ENCODE peak calls at places on chromosomes 7 and 10, in nine cellular contexts. One of them, this sample, is unnamed.
A peak's percentile ranks its signal among the peaks of the same experiment; 100 is the strongest.

GRCh38 chr10:17029581-17030271 is 99.9 kb downstream of the CUBN start:
- DNase-seq in AG04449: no peak
- DNase-seq in SW 1271: peak; percentile 56
- DNase-seq in Calu3: peak; percentile 16
- DNase-seq in left colon: peak; percentile 43
- DNase-seq in activated naive CD8-positive, alpha-beta T cell treated with anti-CD3 and anti-CD28 coated beads for 36 hours: peak; percentile 80
- DNase-seq in spleen: peak; percentile 82
- DNase-seq in T-helper 1 cell: peak; percentile 87
- DNase-seq in fibroblast of the aortic adventitia: peak; percentile 95
- DNase-seq in this sample: no peak

GRCh38 chr10:51918451-51918850 is 219.1 kb upstream of the CSTF2T start:
- DNase-seq in AG04449: no peak
- DNase-seq in SW 1271: no peak
- DNase-seq in Calu3: no peak
- DNase-seq in left colon: no peak
- DNase-seq in activated naive CD8-positive, alpha-beta T cell treated with anti-CD3 and anti-CD28 coated beads for 36 hours: no peak
- DNase-seq in spleen: no peak
- DNase-seq in T-helper 1 cell: no peak
- DNase-seq in fibroblast of the aortic adventitia: no peak
- DNase-seq in this sample: no peak

GRCh38 chr10:85187047-85187446 is 858.7 kb downstream of the CCSER2 start:
- DNase-seq in AG04449: no peak
- DNase-seq in SW 1271: no peak
- DNase-seq in Calu3: no peak
- DNase-seq in left colon: peak; percentile 32
- DNase-seq in activated naive CD8-positive, alpha-beta T cell treated with anti-CD3 and anti-CD28 coated beads for 36 hours: no peak
- DNase-seq in spleen: no peak
- DNase-seq in T-helper 1 cell: no peak
- DNase-seq in fibroblast of the aortic adventitia: no peak
- DNase-seq in this sample: no peak

GRCh38 chr7:91946549-91946948 is 5.9 kb downstream of the AKAP9 start:
- DNase-seq in AG04449: no peak
- DNase-seq in SW 1271: no peak
- DNase-seq in Calu3: no peak
- DNase-seq in left colon: no peak
- DNase-seq in activated naive CD8-positive, alpha-beta T cell treated with anti-CD3 and anti-CD28 coated beads for 36 hours: no peak
- DNase-seq in spleen: no peak
- DNase-seq in T-helper 1 cell: no peak
- DNase-seq in fibroblast of the aortic adventitia: no peak
- DNase-seq in this sample: no peak

GRCh38 chr10:3566627-3567026 is 218.4 kb downstream of the KLF6 start:
- DNase-seq in AG04449: no peak
- DNase-seq in SW 1271: no peak
- DNase-seq in Calu3: no peak
- DNase-seq in left colon: no peak
- DNase-seq in activated naive CD8-positive, alpha-beta T cell treated with anti-CD3 and anti-CD28 coated beads for 36 hours: no peak
- DNase-seq in spleen: no peak
- DNase-seq in T-helper 1 cell: peak; percentile 37
- DNase-seq in fibroblast of the aortic adventitia: no peak
- DNase-seq in this sample: peak; percentile 11

GRCh38 chr7:19401461-19401860 is 256.2 kb upstream of the FERD3L start:
- DNase-seq in AG04449: no peak
- DNase-seq in SW 1271: no peak
- DNase-seq in Calu3: no peak
- DNase-seq in left colon: no peak
- DNase-seq in activated naive CD8-positive, alpha-beta T cell treated with anti-CD3 and anti-CD28 coated beads for 36 hours: no peak
- DNase-seq in spleen: no peak
- DNase-seq in T-helper 1 cell: no peak
- DNase-seq in fibroblast of the aortic adventitia: no peak
- DNase-seq in this sample: no peak

GRCh38 chr10:98676895-98677294 is 230.2 kb upstream of the HPS1 start:
- DNase-seq in AG04449: no peak
- DNase-seq in SW 1271: no peak
- DNase-seq in Calu3: no peak
- DNase-seq in left colon: no peak
- DNase-seq in activated naive CD8-positive, alpha-beta T cell treated with anti-CD3 and anti-CD28 coated beads for 36 hours: no peak
- DNase-seq in spleen: no peak
- DNase-seq in T-helper 1 cell: no peak
- DNase-seq in fibroblast of the aortic adventitia: no peak
- DNase-seq in this sample: no peak

GRCh38 chr7:99102809-99103690 is 40.9 kb downstream of the SMURF1 start:
- DNase-seq in AG04449: no peak
- DNase-seq in SW 1271: peak; percentile 72
- DNase-seq in Calu3: no peak
- DNase-seq in left colon: no peak
- DNase-seq in activated naive CD8-positive, alpha-beta T cell treated with anti-CD3 and anti-CD28 coated beads for 36 hours: no peak
- DNase-seq in spleen: no peak
- DNase-seq in T-helper 1 cell: peak; percentile 64
- DNase-seq in fibroblast of the aortic adventitia: peak; percentile 70
- DNase-seq in this sample: no peak

GRCh38 chr10:111578076-111578475 is 501.2 kb downstream of the ADRA2A start:
- DNase-seq in AG04449: no peak
- DNase-seq in SW 1271: no peak
- DNase-seq in Calu3: no peak
- DNase-seq in left colon: no peak
- DNase-seq in activated naive CD8-positive, alpha-beta T cell treated with anti-CD3 and anti-CD28 coated beads for 36 hours: no peak
- DNase-seq in spleen: no peak
- DNase-seq in T-helper 1 cell: no peak
- DNase-seq in fibroblast of the aortic adventitia: no peak
- DNase-seq in this sample: no peak

GRCh38 chr7:97026705-97027426 is 2.2 kb upstream of the DLX5 start:
- DNase-seq in AG04449: no peak
- DNase-seq in SW 1271: no peak
- DNase-seq in Calu3: no peak
- DNase-seq in left colon: no peak
- DNase-seq in activated naive CD8-positive, alpha-beta T cell treated with anti-CD3 and anti-CD28 coated beads for 36 hours: no peak
- DNase-seq in spleen: no peak
- DNase-seq in T-helper 1 cell: no peak
- DNase-seq in fibroblast of the aortic adventitia: no peak
- DNase-seq in this sample: no peak